ENCODE peak calls at places on chromosome 10, in nine cellular contexts. T, W, X, L, O, B, G, E and I are unnamed samples.

GRCh38 chr10:129601737-129602136 is 134.7 kb downstream of the MGMT start:
- DNase-seq in E (no peak), X (no peak), T (no peak), L (no peak), G (no peak), W (no peak), B (no peak), O (no peak), I (no peak)

GRCh38 chr10:102619281-102619981 is 24.8 kb upstream of the TRIM8 start:
- DNase-seq in B (no peak), L (no peak), G (no peak), E (no peak), O (no peak), X (no peak), W (no peak), T (no peak), I (no peak)

GRCh38 chr10:42990721-42991441 is 86.0 kb upstream of the RET start:
- DNase-seq in O (no peak), T (no peak), G (no peak), X (no peak), E (no peak), B (no peak), L (no peak), W (no peak), I (no peak)

GRCh38 chr10:128400564-128400963 is 274.3 kb upstream of the MKI67 start:
- DNase-seq in L (no peak), B (no peak), X (no peak), O (no peak), W (no peak), G (no peak), T (no peak), E (no peak), I (no peak)

GRCh38 chr10:62165803-62166202 is 102.8 kb downstream of the RTKN2 start:
- DNase-seq in X (no peak), E (no peak), W (no peak), L (no peak), G (no peak), O (no peak), T (no peak), B (no peak), I (no peak)

GRCh38 chr10:19638173-19638872 is 177.9 kb upstream of the PLXDC2 start:
- DNase-seq in O (peak; percentile 98), L (no peak), T (no peak), W (no peak), B (no peak), G (peak; percentile 87), E (no peak), X (peak; percentile 87), I (no peak)

GRCh38 chr10:102421645-102422585 is 1.3 kb downstream of the FBXL15 start:
- DNase-seq in E (no peak), B (peak; percentile 33), O (peak; percentile 20), T (peak; percentile 19), L (no peak), X (no peak), W (no peak), G (no peak), I (no peak)

GRCh38 chr10:77553966-77554365 is 83.6 kb downstream of the KCNMA1 start:
- DNase-seq in L (no peak), W (no peak), X (no peak), T (no peak), G (no peak), E (no peak), O (no peak), B (no peak), I (no peak)

GRCh38 chr10:7185367-7185690 is 225.5 kb downstream of the SFMBT2 start:
- DNase-seq in L (no peak), O (no peak), G (no peak), B (no peak), X (no peak), T (no peak), W (no peak), E (no peak), I (no peak)

GRCh38 chr10:91643700-91644099 is 10.8 kb upstream of the PPP1R3C start:
- DNase-seq in W (no peak), G (no peak), O (no peak), L (no peak), B (peak; percentile 56), X (no peak), E (no peak), T (no peak), I (no peak)

GRCh38 chr10:88065384-88066049 is 202.1 kb downstream of the PTEN start:
- DNase-seq in X (no peak), B (no peak), G (no peak), O (no peak), L (no peak), W (no peak), E (no peak), T (no peak), I (no peak)

GRCh38 chr10:72946963-72947362 is 7.6 kb downstream of the PLA2G12B start:
- DNase-seq in B (no peak), O (no peak), T (no peak), G (no peak), E (no peak), X (no peak), W (no peak), L (no peak), I (no peak)

GRCh38 chr10:113362645-113363091 is 190.2 kb upstream of the HABP2 start:
- DNase-seq in B (no peak), X (peak; percentile 38), L (no peak), E (no peak), O (peak; percentile 46), G (peak; percentile 55), T (no peak), W (no peak), I (no peak)

GRCh38 chr10:111103196-111103595 is 26.4 kb downstream of the ADRA2A start:
- DNase-seq in O (no peak), E (no peak), X (no peak), W (no peak), L (no peak), T (no peak), G (no peak), B (no peak), I (no peak)

GRCh38 chr10:102597131-102597891 is 47.0 kb upstream of the TRIM8 start:
- DNase-seq in O (no peak), B (no peak), T (no peak), L (no peak), G (no peak), X (no peak), E (no peak), W (no peak), I (no peak)

GRCh38 chr10:103645141-103646054 is 151.9 kb downstream of the NEURL1 start:
- DNase-seq in X (peak; percentile 84), W (no peak), O (peak; percentile 95), E (peak; percentile 69), L (no peak), T (no peak), B (no peak), G (peak; percentile 93), I (no peak)

GRCh38 chr10:78913219-78914059 is 155.3 kb upstream of the ZMIZ1 start:
- DNase-seq in G (no peak), W (no peak), L (peak; percentile 21), E (no peak), T (no peak), X (no peak), O (no peak), B (peak; percentile 81), I (no peak)